ENCODE peak calls at places on chromosome 6, in four cellular contexts. J is brain microvascular endothelial cell, H is left lung, Q is A549. F is an unnamed sample.

GRCh38 chr6:82237013-82237412 is 10.5 kb downstream of the IBTK start:
- DNase-seq in H (no peak), Q (no peak), J (no peak), F (no peak)

GRCh38 chr6:90350689-90351554 is 54.3 kb upstream of the BACH2 start:
- DNase-seq in Q (no peak), H (no peak), J (no peak), F (no peak)

GRCh38 chr6:96571551-96571950 is 8.6 kb downstream of the FHL5 start:
- DNase-seq in Q (no peak), H (no peak), J (no peak), F (no peak)

GRCh38 chr6:131368077-131368911 is 204.7 kb upstream of the ARG1 start:
- DNase-seq in J (no peak), Q (peak), H (no peak), F (peak)

GRCh38 chr6:21228411-21228810 is 365.1 kb upstream of the SOX4 start:
- DNase-seq in H (no peak), J (no peak), Q (no peak), F (no peak)

GRCh38 chr6:152380993-152381898 is 255.9 kb downstream of the SYNE1 start:
- DNase-seq in J (peak), H (no peak), Q (peak), F (peak)

GRCh38 chr6:78611886-78612480 is 255.4 kb upstream of the IRAK1BP1 start:
- DNase-seq in J (no peak), Q (peak), H (no peak), F (no peak)

GRCh38 chr6:142833054-142833453 is 111.9 kb downstream of the HIVEP2 start:
- DNase-seq in H (no peak), J (peak), Q (peak), F (no peak)

GRCh38 chr6:111854683-111855082 is 18.6 kb downstream of the FYN start:
- DNase-seq in Q (no peak), H (no peak), J (no peak), F (no peak)

GRCh38 chr6:37557645-37558114 is 58.0 kb upstream of the CCDC167 start:
- DNase-seq in H (no peak), Q (no peak), J (no peak), F (no peak)

GRCh38 chr6:73537677-73538076 is 16.8 kb upstream of the EEF1A1 start:
- DNase-seq in J (no peak), H (no peak), Q (no peak), F (no peak)

GRCh38 chr6:82978362-82978945 is 87.2 kb downstream of the UBE3D start:
- DNase-seq in J (no peak), H (no peak), Q (no peak), F (no peak)

GRCh38 chr6:113696960-113697359 is 160.2 kb upstream of the MARCKS start:
- DNase-seq in H (no peak), J (no peak), Q (no peak), F (no peak)

GRCh38 chr6:20409427-20409971 is 7.8 kb downstream of the E2F3 start:
- DNase-seq in H (no peak), J (no peak), Q (no peak), F (no peak)

GRCh38 chr6:12241493-12242214 is 48.5 kb upstream of the EDN1 start:
- DNase-seq in H (no peak), J (no peak), Q (peak), F (no peak)

DNA sequence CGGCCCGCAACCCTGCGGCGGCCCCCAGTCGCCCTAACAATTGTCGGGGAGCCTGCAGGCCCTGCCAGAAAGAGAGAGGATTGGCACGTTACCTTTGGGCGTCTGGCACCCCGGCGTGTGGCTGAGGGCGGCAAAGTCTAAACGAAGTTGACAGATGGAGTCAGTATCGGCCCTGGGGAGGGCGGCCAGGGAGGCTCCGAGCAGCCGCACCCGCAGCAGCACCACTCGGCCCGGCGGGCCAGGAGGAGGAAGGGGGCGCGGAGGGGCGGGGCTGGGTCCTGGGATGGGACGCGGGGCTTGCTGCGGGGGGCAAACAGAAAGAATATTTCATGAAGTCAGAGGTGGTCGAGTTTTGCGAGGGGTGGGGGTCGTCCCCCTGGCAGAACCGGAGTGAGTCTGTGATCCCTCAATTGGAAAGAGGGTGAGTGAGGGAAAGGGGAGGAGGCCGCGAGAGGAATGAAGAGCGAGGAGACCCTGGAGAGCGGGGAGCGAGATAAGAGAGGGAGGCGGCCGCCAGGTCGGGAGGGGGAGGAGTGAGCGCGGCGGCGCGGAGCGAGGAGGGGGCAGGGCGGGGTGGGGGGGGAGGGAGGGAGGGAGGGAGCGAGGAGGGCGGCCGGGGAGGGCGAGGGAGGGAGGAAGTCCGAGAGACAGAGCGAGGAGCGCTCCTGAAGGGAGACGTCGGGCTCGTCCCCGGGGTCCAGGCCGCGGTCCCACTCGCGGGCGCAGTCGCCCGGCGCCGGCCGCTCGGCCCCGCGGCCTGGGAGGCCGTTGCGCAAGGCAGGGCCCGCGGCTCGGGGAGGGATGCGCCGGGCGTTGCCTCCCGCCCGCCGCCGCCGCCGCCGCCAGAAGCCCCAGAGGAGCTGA is at the start of gene FOXF2:
- DNase-seq in J (no peak), Q (peak), H (no peak), F (no peak)
- H3K4me3 ChIP-seq in J (peak), Q (peak), H (peak), F (peak)

GRCh38 chr6:29941476-29941875 is 856 bp upstream of the HLA-A start:
- DNase-seq in Q (no peak), J (no peak), H (no peak), F (no peak)

GRCh38 chr6:29943053-29943966 is 978 bp downstream of the HLA-A start:
- DNase-seq in J (no peak), Q (no peak), H (peak), F (no peak)

GRCh38 chr6:29941916-29942274 is 437 bp upstream of the HLA-A start:
- DNase-seq in J (no peak), Q (no peak), H (no peak), F (no peak)

GRCh38 chr6:29941006-29941405 is 1.3 kb upstream of the HLA-A start:
- DNase-seq in Q (no peak), H (no peak), J (no peak), F (no peak)

GRCh38 chr6:29942275-29943052 is at the start of gene HLA-A:
- DNase-seq in J (peak), Q (peak), H (peak), F (peak)
- TF ChIP-seq CTCF in J (peak), Q (no peak), H (no peak), F (no peak)

GRCh38 chr6:3421763-3422456 is 34.9 kb downstream of the SLC22A23 start:
- DNase-seq in J (peak), H (no peak), Q (peak), F (no peak)

GRCh38 chr6:3418521-3419060 is 38.3 kb downstream of the SLC22A23 start:
- DNase-seq in J (no peak), Q (no peak), H (no peak), F (no peak)

GRCh38 chr6:3421145-3421544 is 35.7 kb downstream of the SLC22A23 start:
- DNase-seq in J (no peak), H (no peak), Q (no peak), F (no peak)

GRCh38 chr6:3417473-3417872 is 39.4 kb downstream of the SLC22A23 start:
- DNase-seq in Q (no peak), H (no peak), J (no peak), F (no peak)

DNA sequence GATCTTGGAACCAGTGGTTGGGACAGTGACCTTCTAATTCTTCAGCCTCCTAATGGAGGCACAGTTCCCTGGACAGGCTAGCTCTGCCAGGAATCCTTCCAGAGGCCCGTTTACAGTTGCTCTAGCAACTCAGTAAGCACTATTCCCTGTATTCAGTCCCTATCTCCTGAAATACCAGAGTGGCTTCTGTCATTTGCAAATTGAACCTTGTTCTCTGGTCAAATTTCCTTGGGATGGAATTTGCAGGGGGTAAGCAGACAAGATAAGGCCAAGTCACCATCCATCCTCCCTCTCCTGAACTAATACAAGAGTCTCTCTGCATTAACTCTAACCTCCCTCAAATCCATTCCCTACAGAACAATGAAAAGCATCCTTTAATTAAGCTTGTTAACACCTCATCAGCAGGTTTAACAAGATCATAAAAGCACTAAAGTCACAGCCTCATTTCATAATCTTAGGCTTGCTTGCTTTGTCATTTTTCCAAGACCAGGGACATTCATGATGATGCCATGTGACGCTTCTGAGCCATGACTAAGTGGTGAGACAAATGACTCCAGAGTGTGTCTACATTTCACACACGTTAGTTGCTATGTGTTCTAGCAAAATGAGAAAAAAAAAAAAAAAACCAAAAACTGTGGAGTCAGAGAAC is 37.1 kb downstream of the SLC22A23 start:
- DNase-seq in J (peak), H (no peak), Q (no peak), F (no peak)
- H3K27ac ChIP-seq in J (peak), H (no peak), Q (no peak), F (no peak)

DNA sequence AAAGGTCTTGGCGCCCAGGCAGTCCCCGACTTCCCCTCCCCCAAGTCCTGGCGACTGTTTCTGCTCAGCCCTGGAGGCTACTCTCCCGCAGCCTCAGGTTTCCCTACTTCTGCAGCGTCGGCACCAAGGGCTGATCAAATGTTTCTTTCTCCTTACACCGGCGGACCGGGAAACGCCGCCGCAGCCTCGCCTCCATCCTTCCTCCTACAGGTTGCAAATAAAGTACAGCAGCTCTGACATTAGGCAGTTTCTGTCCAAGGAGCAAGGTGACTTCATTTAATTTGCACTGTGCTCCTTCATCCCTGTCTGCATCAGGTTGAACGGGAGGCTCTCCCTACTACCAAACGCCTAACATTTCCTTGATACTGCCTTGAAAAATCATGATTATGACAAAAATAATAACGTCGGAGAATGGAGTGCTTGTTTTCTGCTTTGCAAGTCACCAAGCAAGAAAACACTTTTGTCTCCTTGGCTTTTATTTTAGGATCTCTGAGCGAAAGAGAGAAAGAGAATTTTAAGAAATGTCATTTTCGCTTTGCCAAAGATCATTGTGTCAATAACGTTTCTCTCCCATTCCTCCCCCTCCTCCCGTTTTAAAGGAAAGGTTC is 1.0 kb downstream of the CLIC5 start:
- DNase-seq in J (no peak), H (peak), Q (no peak), F (peak)
- H3K4me3 ChIP-seq in J (peak), H (peak), Q (peak), F (peak)

GRCh38 chr6:51618563-51618962 is 468.9 kb downstream of the PKHD1 start:
- DNase-seq in H (no peak), J (no peak), Q (peak), F (no peak)
- TF ChIP-seq CTCF in H (peak), J (no peak), Q (no peak), F (peak)

GRCh38 chr6:162560891-162561290 is 166.7 kb downstream of the PRKN start:
- DNase-seq in Q (no peak), H (no peak), J (no peak), F (no peak)
- H3K27ac ChIP-seq in Q (no peak), H (no peak), J (no peak), F (no peak)

DNA sequence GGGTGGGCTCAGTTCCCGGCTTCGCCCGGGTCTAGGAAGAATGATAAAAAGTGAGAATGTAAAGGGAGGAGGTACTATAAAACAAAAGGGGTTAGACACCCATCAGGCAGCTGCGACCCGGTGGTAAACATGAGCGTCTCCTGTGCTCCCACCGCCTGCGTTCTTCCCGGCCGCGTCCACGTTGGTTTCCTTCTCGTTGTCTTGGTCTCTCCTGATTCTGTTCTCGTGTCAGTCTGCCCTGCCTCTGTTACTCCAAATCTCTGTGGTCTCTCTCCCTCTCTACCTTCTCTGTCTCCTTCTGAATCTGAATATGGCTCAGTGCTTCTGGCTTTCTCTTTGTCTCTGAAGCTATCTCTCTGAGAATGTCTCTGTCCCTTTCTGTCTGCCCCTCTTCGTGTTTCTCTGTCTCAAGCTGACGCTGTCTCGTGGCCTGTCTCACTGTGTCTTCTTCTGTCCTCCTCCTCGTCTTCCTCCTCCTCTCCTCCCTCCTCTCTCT is 41.6 kb upstream of the FOXP4 start:
- DNase-seq in J (peak), H (no peak), Q (no peak), F (no peak)
- H3K4me3 ChIP-seq in J (peak), H (peak), Q (no peak), F (no peak)

DNA sequence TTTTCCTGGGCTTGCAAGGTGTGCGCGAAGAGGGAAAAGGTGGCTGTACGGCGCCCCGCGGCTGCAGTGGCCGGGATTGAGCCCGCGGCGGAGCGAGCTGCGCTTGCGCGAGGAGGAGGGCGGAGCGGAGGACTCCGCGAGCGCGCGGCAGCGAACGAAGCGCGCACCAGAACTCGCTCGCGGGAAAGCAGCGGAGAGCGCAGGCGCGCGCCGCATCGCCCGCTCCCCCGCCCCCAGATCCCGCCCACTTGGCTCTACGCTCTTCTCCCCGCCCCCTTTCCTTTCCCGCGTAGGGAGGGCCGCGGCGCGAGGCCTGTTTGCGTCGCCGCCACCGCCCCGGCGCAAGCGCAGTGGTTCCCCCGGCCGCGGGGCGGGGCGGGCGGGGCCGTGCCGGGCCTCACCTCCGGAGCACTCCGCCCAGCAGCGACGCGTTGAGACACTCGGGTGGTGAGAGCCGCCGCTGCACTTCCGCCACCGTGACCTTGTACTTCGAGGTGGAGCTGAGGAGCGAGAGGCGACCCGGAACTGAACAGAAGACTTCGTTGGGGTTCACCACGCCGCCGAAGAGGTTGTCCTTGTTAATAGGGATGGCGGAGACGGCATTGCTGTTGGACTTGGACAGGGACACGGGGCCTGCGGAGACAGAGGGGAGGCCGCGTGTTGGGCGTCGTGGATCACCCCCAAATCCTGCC is 10.6 kb downstream of the TFAP2A start:
- DNase-seq in J (peak), Q (peak), H (peak), F (peak)
- TF ChIP-seq CTCF in J (peak), Q (peak), H (no peak), F (peak)

DNA sequence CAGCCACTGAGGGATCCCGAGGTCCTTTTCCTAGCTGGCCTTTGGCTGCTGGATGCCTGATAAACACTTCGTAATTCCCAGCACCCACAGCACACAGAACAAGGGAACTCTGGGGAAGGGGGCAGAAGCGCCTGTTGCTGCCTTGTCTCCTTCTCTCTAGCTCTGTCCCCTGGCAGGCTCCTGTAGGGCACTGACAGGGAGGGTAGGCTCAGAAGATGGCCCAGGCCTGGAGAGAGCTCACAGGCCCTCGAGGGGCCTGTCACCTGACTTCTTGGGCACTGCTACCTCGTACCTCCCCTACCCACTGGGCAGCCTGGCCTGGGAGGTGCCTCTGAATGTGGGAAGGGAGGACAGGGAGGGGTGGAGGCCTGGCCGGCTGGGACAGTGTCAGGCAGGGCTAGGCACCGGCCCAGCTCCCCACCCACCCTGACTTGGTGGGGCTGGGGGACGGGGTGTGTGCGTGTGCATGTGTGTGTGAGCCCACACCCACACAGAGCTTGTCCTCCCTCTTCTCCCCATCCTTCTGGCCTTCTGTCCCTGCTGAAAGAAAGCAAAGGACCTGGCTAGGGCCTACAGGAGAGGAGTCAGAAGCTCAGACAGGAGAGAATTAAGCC is 18.1 kb downstream of the C6orf132 start:
- DNase-seq in J (no peak), H (no peak), Q (no peak), F (no peak)
- H3K27ac ChIP-seq in J (no peak), H (no peak), Q (no peak), F (no peak)

GRCh38 chr6:139291813-139292619 is at the start of gene TXLNB:
- DNase-seq in J (peak), H (peak), Q (no peak), F (peak)
- H3K4me3 ChIP-seq in J (no peak), H (no peak), Q (no peak), F (peak)

F was measured in dorsolateral prefrontal cortex.